ENCODE peak calls at places on chromosome 6, in ten cellular contexts. D is brain microvascular endothelial cell, X is uterus, L is fibroblast of mammary gland, V is NB4, C is astrocyte of the spinal cord, Z is psoas muscle, S is left lung, O is adipocyte, E is WERI-Rb-1. F is an unnamed sample.

GRCh38 chr6:33453361-33454008 is 891 bp upstream of the ZBTB9 start:
- DNase-seq in X (no peak), V (peak; percentile 38), C (peak; percentile 4), L (peak; percentile 8), D (no peak), Z (no peak), E (no peak), O (peak; percentile 32), S (no peak), F (no peak)

GRCh38 chr6:33452496-33452895 is 1.9 kb upstream of the ZBTB9 start:
- DNase-seq in D (no peak), X (no peak), S (no peak), Z (no peak), L (no peak), E (no peak), O (no peak), V (no peak), C (no peak), F (no peak)

GRCh38 chr6:34027445-34027936 is 118.4 kb downstream of the GRM4 start:
- DNase-seq in S (no peak), V (peak; percentile 62), O (peak; percentile 65), D (no peak), E (peak; percentile 91), X (peak; percentile 46), Z (peak; percentile 46), L (peak; percentile 11), C (no peak), F (peak; percentile 41)

GRCh38 chr6:109747216-109747615 is 56.1 kb downstream of the FIG4 start:
- DNase-seq in V (no peak), D (no peak), C (no peak), L (no peak), S (no peak), X (no peak), Z (no peak), O (no peak), E (no peak), F (no peak)

GRCh38 chr6:3808759-3809514 is 40.2 kb upstream of the FAM50B start:
- DNase-seq in Z (peak; percentile 66), V (no peak), O (peak; percentile 93), D (peak; percentile 88), L (peak; percentile 90), E (no peak), S (no peak), C (peak; percentile 94), X (no peak), F (peak; percentile 77)

GRCh38 chr6:164022632-164023031 is 608.1 kb downstream of the QKI start:
- DNase-seq in Z (peak; percentile 25), S (no peak), V (no peak), X (no peak), O (no peak), D (no peak), C (no peak), L (no peak), E (no peak), F (no peak)

GRCh38 chr6:112149236-112149635 is 61.8 kb downstream of the FAM229B start:
- DNase-seq in V (no peak), E (no peak), X (no peak), S (no peak), L (no peak), Z (no peak), O (no peak), D (no peak), C (no peak), F (no peak)

GRCh38 chr6:30883743-30884520 is at the start of gene DDR1:
- DNase-seq in E (peak; percentile 89), Z (peak; percentile 81), C (peak; percentile 45), L (peak; percentile 21), X (peak; percentile 89), V (peak; percentile 51), O (peak; percentile 64), D (peak; percentile 12), S (peak; percentile 75), F (peak; percentile 82)

GRCh38 chr6:29917843-29918242 is 24.5 kb upstream of the HLA-A start:
- DNase-seq in L (no peak), O (no peak), X (no peak), C (no peak), V (peak; percentile 49), S (no peak), D (no peak), E (no peak), Z (no peak), F (no peak)

GRCh38 chr6:45115696-45116095 is 212.4 kb upstream of the RUNX2 start:
- DNase-seq in L (peak; percentile 70), V (no peak), Z (no peak), X (no peak), C (peak; percentile 57), O (peak; percentile 26), D (peak; percentile 70), E (no peak), S (no peak), F (no peak)

GRCh38 chr6:24257282-24257681 is 100.6 kb downstream of the DCDC2 start:
- DNase-seq in E (peak; percentile 42), L (no peak), Z (no peak), X (no peak), D (no peak), S (no peak), O (no peak), C (no peak), V (no peak), F (no peak)

GRCh38 chr6:46472243-46472642 is 19.0 kb downstream of the RCAN2 start:
- DNase-seq in E (no peak), Z (no peak), D (no peak), L (no peak), V (no peak), S (no peak), C (no peak), X (no peak), O (no peak), F (no peak)

GRCh38 chr6:32087574-32088486 is 21.3 kb downstream of the TNXB start:
- DNase-seq in O (peak; percentile 75), S (peak; percentile 80), V (peak; percentile 85), E (peak; percentile 98), L (peak; percentile 67), C (peak; percentile 50), D (peak; percentile 49), X (peak; percentile 95), Z (peak; percentile 85), F (peak; percentile 84)

GRCh38 chr6:37155394-37156312 is 14.3 kb upstream of the PIM1 start:
- DNase-seq in V (no peak), L (no peak), O (no peak), D (no peak), X (no peak), Z (no peak), E (no peak), C (no peak), S (no peak), F (peak; percentile 24)
- H3K4me3 ChIP-seq in V (no peak overlapping the region), L (no peak overlapping the region), O (no peak overlapping the region), D (no peak overlapping the region), X (no peak overlapping the region), Z (no peak overlapping the region), E (no peak overlapping the region), C (no peak overlapping the region), S (no peak overlapping the region), F (no peak overlapping the region)

GRCh38 chr6:44003345-44004061 is 123.7 kb downstream of the MRPL14 start:
- DNase-seq in V (no peak), C (no peak), D (no peak), Z (no peak), S (peak; percentile 31), E (peak; percentile 40), O (no peak), X (no peak), L (no peak), F (peak; percentile 31)
- H3K4me3 ChIP-seq in V (no peak overlapping the region), C (no peak overlapping the region), D (no peak overlapping the region), Z (peak overlapping the region; percentile 62), S (peak overlapping the region; percentile 21), E (peak overlapping the region; percentile 52), O (no peak overlapping the region), X (no peak overlapping the region), L (no peak overlapping the region), F (no peak overlapping the region)

GRCh38 chr6:114824409-114824808 is 481.6 kb upstream of the HS3ST5 start:
- DNase-seq in Z (no peak), D (no peak), L (no peak), O (no peak), C (no peak), V (no peak), E (no peak), X (no peak), S (no peak), F (no peak)
- H3K4me3 ChIP-seq in Z (no peak overlapping the region), D (no peak overlapping the region), L (no peak overlapping the region), O (no peak overlapping the region), C (no peak overlapping the region), V (no peak overlapping the region), E (no peak overlapping the region), X (no peak overlapping the region), S (no peak overlapping the region), F (no peak overlapping the region)

GRCh38 chr6:12012231-12012565 is at the start of gene HIVEP1:
- DNase-seq in S (peak; percentile 43), V (peak; percentile 60), L (no peak), X (peak; percentile 50), O (no peak), E (peak; percentile 51), Z (peak; percentile 38), C (no peak), D (no peak), F (no peak)

GRCh38 chr6:12012566-12013367 is 655 bp downstream of the HIVEP1 start:
- DNase-seq in D (peak; percentile 88), E (peak; percentile 77), S (peak; percentile 84), Z (peak; percentile 60), X (peak; percentile 63), C (peak; percentile 89), L (peak; percentile 83), V (peak; percentile 82), O (peak; percentile 91), F (peak; percentile 78)

GRCh38 chr6:12009904-12010634 is 2.0 kb upstream of the HIVEP1 start:
- DNase-seq in E (no peak), C (peak; percentile 75), S (no peak), Z (no peak), X (no peak), L (peak; percentile 87), O (peak; percentile 68), D (peak; percentile 47), V (no peak), F (no peak)

GRCh38 chr6:12010635-12011275 is 1.4 kb upstream of the HIVEP1 start:
- DNase-seq in D (peak; percentile 38), O (no peak), C (no peak), L (no peak), V (peak; percentile 75), X (peak; percentile 68), E (peak; percentile 94), S (peak; percentile 79), Z (peak; percentile 74), F (peak; percentile 72)

DNA sequence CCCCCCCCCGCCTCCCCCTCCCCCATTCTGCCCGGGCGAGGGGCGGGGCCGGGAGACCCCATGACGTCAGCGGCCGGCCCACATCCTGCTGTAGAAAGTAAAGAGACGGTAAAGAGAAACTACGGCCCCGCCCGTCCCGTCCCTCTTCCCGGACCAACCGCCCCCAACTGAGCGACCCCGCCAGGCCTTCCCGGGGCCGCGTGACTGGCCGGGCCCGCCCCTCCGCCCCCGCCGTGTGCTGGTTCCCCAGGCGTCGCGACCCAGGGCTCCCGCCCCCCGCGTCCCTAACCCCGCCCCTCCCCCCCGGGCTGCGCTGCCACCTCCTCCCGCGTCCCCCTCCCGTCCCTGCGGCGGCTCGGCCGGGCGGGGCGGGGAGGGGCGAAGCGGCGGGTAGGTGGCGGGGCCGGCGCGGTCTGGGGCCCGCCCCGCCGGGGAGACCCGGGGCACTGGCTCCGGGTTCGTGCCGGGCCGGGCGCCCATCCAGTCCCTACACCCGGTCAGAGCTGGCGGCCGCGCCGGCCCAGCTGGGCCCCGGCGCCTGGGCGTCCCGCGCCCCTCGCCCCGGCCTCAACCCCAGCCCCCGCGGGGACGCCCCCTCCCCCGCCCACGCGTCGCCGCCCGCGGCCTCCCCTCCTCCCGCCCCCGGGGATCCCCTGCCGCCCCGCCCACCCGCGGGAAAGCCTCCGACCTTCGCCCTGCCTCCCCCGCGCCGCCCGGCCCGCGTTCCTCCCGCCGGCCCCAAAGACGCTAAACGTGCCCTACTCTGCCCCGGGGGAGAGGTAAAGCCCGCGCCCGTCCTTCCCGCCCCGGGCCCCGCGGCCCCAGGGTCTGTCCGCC is 618 bp upstream of the HIVEP1 start:
- DNase-seq in X (peak; percentile 97), V (peak; percentile 98), D (peak; percentile 97), S (peak; percentile 98), O (peak; percentile 99), C (peak; percentile 98), L (peak; percentile 95), E (peak; percentile 99), Z (peak; percentile 99), F (peak; percentile 98)
- H3K4me3 ChIP-seq in X (peak overlapping the region; percentile 87), V (no peak overlapping the region), D (peak overlapping the region; percentile 63), S (peak overlapping the region; percentile 73), O (peak overlapping the region; percentile 80), C (peak overlapping the region; percentile 86), L (peak overlapping the region; percentile 66), E (peak overlapping the region; percentile 69), Z (peak overlapping the region; percentile 88), F (no peak overlapping the region)